ENCODE peak calls at places on chromosomes 12 and 14, in nine cellular contexts. D is COLO829; W is activated naive CD8-positive, alpha-beta T cell treated with anti-CD3 and anti-CD28 coated beads, Interleukin-2, amount 50 U/mL, for 24 hours; S is activated CD8-positive, alpha-beta memory T cell treated with anti-CD3 and anti-CD28 coated beads, Interleukin-2, amount 50 U/mL, for 48 hours; V is kidney glomerular epithelial cell; Z is GM23248; B is MG63; M is RKO; J is GM12865. E is an unnamed sample.

GRCh38 chr12:30719060-30719459 is 23.4 kb upstream of the IPO8 start:
- DNase-seq in D (no peak), W (no peak), S (no peak), V (peak; percentile 68), Z (peak; percentile 82), B (peak; percentile 84), M (no peak), J (no peak), E (peak; percentile 71)

GRCh38 chr14:97177016-97177415 is 379.8 kb downstream of the VRK1 start:
- DNase-seq in D (no peak), W (no peak), S (no peak), V (no peak), Z (no peak), B (no peak), M (peak; percentile 52), J (peak; percentile 81), E (peak; percentile 23)

GRCh38 chr12:70246580-70246979 is 3.3 kb downstream of the CNOT2 start:
- DNase-seq in D (peak; percentile 11), W (no peak), S (no peak), V (peak; percentile 20), Z (peak; percentile 55), B (no peak), M (no peak), J (no peak), E (no peak)

GRCh38 chr14:73524493-73524892 is 12.4 kb upstream of the ACOT1 start:
- DNase-seq in D (no peak), W (no peak), S (no peak), V (no peak), Z (no peak), B (no peak), M (no peak), J (no peak), E (no peak)

GRCh38 chr12:6133642-6134041 is 9.2 kb upstream of the VWF start:
- DNase-seq in D (no peak), W (no peak), S (no peak), V (no peak), Z (no peak), B (no peak), M (no peak), J (no peak), E (no peak)

GRCh38 chr12:94092516-94093241 is 55.7 kb upstream of the PLXNC1 start:
- DNase-seq in D (no peak), W (no peak), S (no peak), V (no peak), Z (peak; percentile 80), B (peak; percentile 57), M (no peak), J (no peak), E (no peak)

GRCh38 chr12:22121224-22121623 is 75.2 kb downstream of the CMAS start:
- DNase-seq in D (no peak), W (peak; percentile 28), S (peak; percentile 56), V (no peak), Z (no peak), B (peak; percentile 9), M (no peak), J (peak; percentile 60), E (no peak)

GRCh38 chr12:5022465-5023061 is 21.1 kb upstream of the KCNA5 start:
- DNase-seq in D (peak; percentile 67), W (peak; percentile 42), S (peak; percentile 65), V (peak; percentile 54), Z (peak; percentile 49), B (no peak), M (peak; percentile 43), J (peak; percentile 79), E (peak; percentile 16)

GRCh38 chr12:102326987-102327386 is 129.4 kb upstream of the PMCH start:
- DNase-seq in D (no peak), W (no peak), S (no peak), V (no peak), Z (no peak), B (no peak), M (no peak), J (no peak), E (no peak)

GRCh38 chr12:122793685-122794106 is 19.3 kb downstream of the CCDC62 start:
- DNase-seq in D (peak; percentile 55), W (no peak), S (no peak), V (peak; percentile 42), Z (peak; percentile 63), B (no peak), M (peak; percentile 75), J (peak; percentile 70), E (peak; percentile 37)

GRCh38 chr12:80472912-80473500 is 29.0 kb downstream of the PTPRQ start:
- DNase-seq in D (peak; percentile 2), W (no peak), S (no peak), V (peak; percentile 69), Z (peak; percentile 69), B (peak; percentile 5), M (peak; percentile 56), J (peak; percentile 70), E (peak; percentile 50)

GRCh38 chr14:22472935-22473854 is 115.8 kb downstream of the DAD1 start:
- DNase-seq in D (peak; percentile 61), W (no peak), S (no peak), V (peak; percentile 47), Z (peak; percentile 60), B (peak; percentile 4), M (peak; percentile 36), J (peak; percentile 88), E (peak; percentile 40)

GRCh38 chr12:6370994-6371754 is 4.2 kb downstream of the SCNN1A start:
- DNase-seq in D (no peak), W (no peak), S (no peak), V (peak; percentile 97), Z (peak; percentile 53), B (peak; percentile 49), M (peak; percentile 74), J (no peak), E (peak; percentile 91)

GRCh38 chr14:92058006-92058917 is 18.4 kb upstream of the TRIP11 start:
- DNase-seq in D (no peak), W (no peak), S (no peak), V (no peak), Z (no peak), B (no peak), M (no peak), J (no peak), E (no peak)

GRCh38 chr14:43155258-43155657 is 1351.8 kb downstream of the FSCB start:
- DNase-seq in D (no peak), W (no peak), S (no peak), V (no peak), Z (no peak), B (no peak), M (no peak), J (no peak), E (no peak)

GRCh38 chr12:162467-163307 is 51.3 kb downstream of the SLC6A12 start:
- DNase-seq in D (no peak), W (no peak), S (no peak), V (no peak), Z (no peak), B (no peak), M (no peak), J (peak; percentile 25), E (no peak)

GRCh38 chr14:71688576-71688975 is 243.7 kb upstream of the RGS6 start:
- DNase-seq in D (no peak), W (no peak), S (no peak), V (no peak), Z (peak; percentile 45), B (no peak), M (no peak), J (no peak), E (no peak)

GRCh38 chr14:80664576-80664975 is 277.0 kb downstream of the CEP128 start:
- DNase-seq in D (peak; percentile 51), W (no peak), S (no peak), V (no peak), Z (no peak), B (no peak), M (no peak), J (no peak), E (peak; percentile 69)

GRCh38 chr14:95408731-95409471 is 89.2 kb upstream of the CLMN start:
- DNase-seq in D (no peak), W (no peak), S (no peak), V (no peak), Z (no peak), B (no peak), M (no peak), J (no peak), E (no peak)

GRCh38 chr14:63614964-63615363 is 26.7 kb downstream of the WDR89 start:
- DNase-seq in D (no peak), W (no peak), S (no peak), V (no peak), Z (peak; percentile 57), B (no peak), M (peak; percentile 70), J (no peak), E (peak; percentile 34)

GRCh38 chr14:91649930-91650329 is 82.0 kb downstream of the CATSPERB start:
- DNase-seq in D (peak; percentile 63), W (no peak), S (no peak), V (peak; percentile 23), Z (peak; percentile 73), B (no peak), M (peak; percentile 39), J (peak; percentile 46), E (peak; percentile 5)

GRCh38 chr12:25690996-25691864 is 138.1 kb upstream of the LMNTD1 start:
- DNase-seq in D (no peak), W (no peak), S (no peak), V (no peak), Z (no peak), B (no peak), M (no peak), J (no peak), E (no peak)

GRCh38 chr12:78977463-78977862 is 112.9 kb downstream of the SYT1 start:
- DNase-seq in D (no peak), W (no peak), S (no peak), V (no peak), Z (peak; percentile 3), B (no peak), M (no peak), J (no peak), E (no peak)

GRCh38 chr14:35121026-35121886 is 534 bp downstream of the PPP2R3C start:
- DNase-seq in D (no peak), W (peak; percentile 10), S (no peak), V (no peak), Z (peak; percentile 51), B (peak; percentile 15), M (peak; percentile 61), J (peak; percentile 24), E (peak; percentile 11)

GRCh38 chr12:115411121-115411520 is 727.1 kb upstream of the TBX3 start:
- DNase-seq in D (no peak), W (no peak), S (no peak), V (no peak), Z (no peak), B (no peak), M (no peak), J (no peak), E (peak; percentile 60)

GRCh38 chr12:123062682-123063426 is 82.4 kb downstream of the ARL6IP4 start:
- DNase-seq in D (peak; percentile 23), W (no peak), S (no peak), V (no peak), Z (peak; percentile 85), B (peak; percentile 52), M (peak; percentile 56), J (peak; percentile 33), E (peak; percentile 54)

GRCh38 chr12:96648941-96649340 is 159.6 kb downstream of the CFAP54 start:
- DNase-seq in D (no peak), W (no peak), S (no peak), V (no peak), Z (no peak), B (no peak), M (no peak), J (no peak), E (no peak)

GRCh38 chr12:34302131-34302885 is 280.0 kb downstream of the ALG10 start:
- DNase-seq in D (no peak), W (no peak), S (no peak), V (no peak), Z (no peak), B (no peak), M (no peak), J (no peak), E (no peak)

GRCh38 chr12:79983969-79984629 is 49.2 kb upstream of the PPP1R12A start:
- DNase-seq in D (no peak), W (no peak), S (no peak), V (peak; percentile 42), Z (peak; percentile 78), B (peak; percentile 47), M (no peak), J (no peak), E (peak; percentile 80)

GRCh38 chr14:57378661-57379060 is 11.7 kb upstream of the NAA30 start:
- DNase-seq in D (no peak), W (no peak), S (no peak), V (no peak), Z (peak; percentile 38), B (no peak), M (no peak), J (no peak), E (no peak)

GRCh38 chr14:65428691-65429090 is 16.2 kb downstream of the FUT8 start:
- DNase-seq in D (no peak), W (no peak), S (no peak), V (no peak), Z (no peak), B (no peak), M (no peak), J (no peak), E (no peak)

E was measured in A172.